ENCODE peak calls at places on chromosomes 6 and 20, in four cellular contexts. I is A549, M is endothelial cell of umbilical vein, T is HepG2. Y is an unnamed sample.
A peak's percentile ranks its signal among the peaks of the same experiment; 100 is the strongest.

GRCh38 chr6:36949636-36950035 is 4.9 kb upstream of the PI16 start:
- DNase-seq in T (no peak), M (peak; percentile 88), I (no peak), Y (no peak)

GRCh38 chr20:41913146-41913545 is 295.0 kb upstream of the CHD6 start:
- DNase-seq in I (no peak), M (no peak), T (no peak), Y (no peak)

GRCh38 chr6:155234167-155234566 is 29.6 kb upstream of the CLDN20 start:
- DNase-seq in I (no peak), T (peak; percentile 53), M (no peak), Y (no peak)

GRCh38 chr20:46348972-46349741 is 40.9 kb upstream of the CDH22 start:
- DNase-seq in M (peak; percentile 48), T (peak; percentile 46), I (peak; percentile 67), Y (peak; percentile 69)

GRCh38 chr20:36919715-36920333 is 31.7 kb downstream of the SAMHD1 start:
- DNase-seq in I (peak; percentile 50), T (peak; percentile 73), M (peak; percentile 67), Y (peak; percentile 69)

GRCh38 chr20:48538856-48539255 is 288.9 kb downstream of the PREX1 start:
- DNase-seq in T (no peak), I (no peak), M (no peak), Y (no peak)

GRCh38 chr6:665403-666267 is 8.7 kb upstream of the HUS1B start:
- DNase-seq in T (no peak), I (no peak), M (no peak), Y (no peak)

GRCh38 chr20:43977962-43978361 is 63.3 kb downstream of the TOX2 start:
- DNase-seq in M (no peak), T (no peak), I (no peak), Y (no peak)

GRCh38 chr20:16362642-16363041 is 210.6 kb downstream of the KIF16B start:
- DNase-seq in T (no peak), M (no peak), I (no peak), Y (no peak)

GRCh38 chr20:14721926-14722325 is 384.5 kb upstream of the FLRT3 start:
- DNase-seq in T (no peak), M (no peak), I (no peak), Y (no peak)

GRCh38 chr20:14861028-14861699 is 523.8 kb upstream of the FLRT3 start:
- DNase-seq in I (no peak), T (no peak), M (no peak), Y (no peak)

GRCh38 chr6:134447883-134448387 is 130.0 kb upstream of the SGK1 start:
- DNase-seq in T (no peak), M (peak; percentile 18), I (no peak), Y (no peak)

GRCh38 chr6:27280540-27281000 is 31.5 kb downstream of the POM121L2 start:
- DNase-seq in T (peak; percentile 10), M (no peak), I (no peak), Y (no peak)

GRCh38 chr6:85412926-85413325 is 37.0 kb upstream of the NT5E start:
- DNase-seq in M (no peak), I (no peak), T (no peak), Y (no peak)

GRCh38 chr6:89321571-89321970 is 6.5 kb upstream of the GABRR2 start:
- DNase-seq in I (no peak), M (no peak), T (peak; percentile 12), Y (peak; percentile 96)

GRCh38 chr6:446418-447366 is 55.1 kb downstream of the IRF4 start:
- DNase-seq in M (no peak), I (no peak), T (no peak), Y (no peak)

GRCh38 chr6:36373368-36374009 is 14.0 kb downstream of the ETV7 start:
- DNase-seq in I (no peak), T (no peak), M (no peak), Y (peak; percentile 66)

GRCh38 chr20:25275813-25276532 is 28.1 kb downstream of the PYGB start:
- DNase-seq in I (no peak), M (no peak), T (no peak), Y (no peak)

GRCh38 chr20:64186071-64186598 is 21.9 kb downstream of the MYT1 start:
- DNase-seq in M (no peak), T (no peak), I (no peak), Y (no peak)

GRCh38 chr20:64182146-64182865 is 18.1 kb downstream of the MYT1 start:
- DNase-seq in M (no peak), T (no peak), I (no peak), Y (no peak)

GRCh38 chr20:64183313-64183712 is 19.1 kb downstream of the MYT1 start:
- DNase-seq in M (no peak), T (no peak), I (no peak), Y (no peak)

GRCh38 chr20:64185276-64185900 is 21.1 kb downstream of the MYT1 start:
- DNase-seq in T (no peak), M (no peak), I (no peak), Y (no peak)

GRCh38 chr20:64184795-64185194 is 20.5 kb downstream of the MYT1 start:
- DNase-seq in M (no peak), T (no peak), I (no peak), Y (no peak)
- TF ChIP-seq MYC in M (no peak), T (no peak), I (no peak), Y (no peak)

GRCh38 chr20:13231031-13231752 is 10.1 kb downstream of the ISM1 start:
- DNase-seq in I (no peak), M (no peak), T (no peak), Y (no peak)
- TF ChIP-seq MYC in I (no peak), M (no peak), T (no peak), Y (no peak)

GRCh38 chr6:139655783-139656705 is 281.6 kb upstream of the CITED2 start:
- DNase-seq in M (no peak), I (peak; percentile 32), T (peak; percentile 14), Y (no peak)
- TF ChIP-seq MYC in M (no peak), I (no peak), T (no peak), Y (no peak)

DNA sequence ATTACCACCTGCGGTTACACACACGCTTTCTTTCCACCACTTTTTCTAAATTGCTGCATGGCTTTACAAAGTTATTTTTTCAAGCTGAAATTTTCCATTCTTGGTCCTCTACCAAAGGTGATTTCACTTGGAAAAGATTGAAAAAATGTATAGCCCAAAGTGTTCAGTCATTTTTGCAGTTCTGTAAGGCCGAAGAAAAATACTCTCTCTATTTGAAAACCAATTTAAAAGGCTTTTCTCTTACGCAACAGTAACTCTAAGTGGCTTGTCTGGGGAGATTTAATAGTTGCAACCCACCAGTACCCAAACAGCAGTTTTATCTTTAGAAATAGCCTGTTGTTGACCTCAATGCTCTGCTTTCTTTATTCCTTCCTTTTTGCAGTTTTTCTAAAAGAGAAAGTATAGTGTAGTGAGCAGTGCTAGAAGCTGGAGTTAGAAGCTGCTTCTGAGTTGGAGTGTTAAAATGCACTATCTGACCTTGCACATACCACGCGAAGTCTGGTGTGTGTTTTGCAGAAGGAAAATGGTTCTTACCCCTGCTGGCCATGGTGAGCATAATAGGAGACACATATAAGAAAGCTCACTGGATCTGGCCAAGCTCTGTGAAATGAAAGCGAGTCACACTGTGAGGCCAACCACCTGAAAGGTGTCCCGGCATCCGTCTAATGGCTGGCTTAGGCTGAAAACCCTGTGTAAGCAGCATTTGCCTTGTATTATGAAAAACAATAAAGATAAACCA is 271.6 kb upstream of the PRND start:
- DNase-seq in T (peak; percentile 46), I (peak; percentile 21), M (no peak), Y (peak; percentile 16)
- TF ChIP-seq MYC in T (no peak), I (no peak), M (no peak), Y (no peak)

GRCh38 chr6:7591770-7592169 is 1.8 kb downstream of the SNRNP48 start:
- DNase-seq in M (no peak), T (no peak), I (no peak), Y (peak; percentile 12)

GRCh38 chr6:7590918-7591302 is 912 bp downstream of the SNRNP48 start:
- DNase-seq in T (peak; percentile 30), I (no peak), M (peak; percentile 22), Y (peak; percentile 51)

GRCh38 chr6:7587631-7588100 is 2.3 kb upstream of the SNRNP48 start:
- DNase-seq in T (no peak), I (no peak), M (peak; percentile 6), Y (no peak)

GRCh38 chr6:7589949-7590917 is at the start of gene SNRNP48:
- DNase-seq in T (peak; percentile 93), M (peak; percentile 96), I (peak; percentile 69), Y (peak; percentile 97)

DNA sequence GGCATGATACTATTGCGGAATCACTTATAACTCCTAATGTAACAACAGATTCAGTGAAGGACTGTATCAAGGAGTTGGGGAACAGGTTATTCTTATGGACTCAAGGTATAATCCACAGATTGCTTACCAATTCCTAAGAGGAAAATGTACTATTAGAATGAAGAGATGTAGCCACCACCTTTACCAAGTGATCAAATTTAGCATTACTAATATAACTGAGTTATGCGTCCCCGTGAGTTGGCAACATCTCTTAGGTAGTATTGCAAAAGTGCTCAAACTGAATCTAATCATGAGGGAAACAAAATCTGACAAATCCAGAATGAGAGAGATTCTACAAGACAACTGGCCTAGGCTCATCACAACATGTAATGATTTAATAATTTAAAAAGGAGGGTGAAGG is 777 bp upstream of the SNRNP48 start:
- DNase-seq in T (no peak), I (no peak), M (no peak), Y (peak; percentile 11)
- TF ChIP-seq MYC in T (no peak), I (no peak), M (no peak), Y (no peak)

DNA sequence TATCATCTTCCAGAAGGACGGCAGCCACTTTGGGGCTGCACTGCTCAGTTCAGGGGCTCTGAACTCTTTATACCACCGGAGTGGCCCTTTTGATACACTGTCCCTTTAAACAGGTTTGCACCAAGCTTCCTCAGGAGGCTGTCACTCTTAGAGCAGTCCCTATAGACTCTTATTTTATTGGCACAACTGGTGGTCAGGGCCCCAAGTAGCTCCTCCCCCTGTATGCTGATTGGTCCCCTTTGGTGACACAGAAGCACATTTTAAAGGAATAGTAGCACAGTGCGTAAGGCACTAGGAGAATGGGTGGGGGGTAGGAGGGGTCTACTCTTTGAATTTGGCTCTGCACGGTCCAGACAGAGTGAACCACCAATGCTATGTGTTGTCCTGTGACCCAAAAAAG is 122.6 kb upstream of the MLN start:
- DNase-seq in M (peak; percentile 9), I (peak; percentile 15), T (no peak), Y (peak; percentile 55)
- TF ChIP-seq MYC in M (no peak), I (no peak), T (no peak), Y (no peak)

GRCh38 chr6:146887447-146888077 is 288.8 kb downstream of the ADGB start:
- DNase-seq in T (peak; percentile 11), M (no peak), I (no peak), Y (peak; percentile 60)

GRCh38 chr6:146885708-146886457 is 287.1 kb downstream of the ADGB start:
- DNase-seq in M (no peak), I (no peak), T (no peak), Y (no peak)

GRCh38 chr6:146883640-146884531 is 285.1 kb downstream of the ADGB start:
- DNase-seq in M (no peak), I (no peak), T (no peak), Y (no peak)

GRCh38 chr6:146886587-146887446 is 288.0 kb downstream of the ADGB start:
- DNase-seq in M (no peak), T (no peak), I (no peak), Y (no peak)

GRCh38 chr6:146884728-146885127 is 286.0 kb downstream of the ADGB start:
- DNase-seq in I (peak; percentile 3), T (no peak), M (no peak), Y (no peak)
- TF ChIP-seq MYC in I (no peak), T (no peak), M (no peak), Y (no peak)

GRCh38 chr6:137323860-137324259 is 104.7 kb upstream of the IFNGR1 start:
- DNase-seq in I (no peak), T (no peak), M (no peak), Y (peak; percentile 30)
- TF ChIP-seq MYC in I (no peak), T (no peak), M (no peak), Y (no peak)

Y was measured in NB4.